ENCODE peak calls at places on chromosomes 13 and 19, in four cellular contexts. R is WTC11, I is K562, F is HepG2. Z is an unnamed sample.

GRCh38 chr19:6459356-6460098 is at the start of gene SLC25A23:
- DNase-seq in R (peak), F (peak), I (peak), Z (peak)

GRCh38 chr13:91112191-91112579 is 235.3 kb upstream of the MIR17HG start:
- DNase-seq in I (no peak), R (no peak), F (no peak), Z (no peak)

GRCh38 chr19:58543826-58544590 is at the start of gene TRIM28:
- DNase-seq in F (peak), I (peak), R (peak), Z (peak)

GRCh38 chr13:98293570-98294142 is 116.6 kb upstream of the RNF113B start:
- DNase-seq in R (no peak), F (no peak), I (no peak), Z (no peak)

GRCh38 chr13:104004572-104004971 is 938.4 kb upstream of the SLC10A2 start:
- DNase-seq in I (no peak), F (no peak), R (no peak), Z (no peak)

GRCh38 chr13:40376867-40377266 is 289.6 kb downstream of the FOXO1 start:
- DNase-seq in R (no peak), F (no peak), I (no peak), Z (no peak)

GRCh38 chr19:49422407-49423277 is 599 bp downstream of the PTH2 start:
- DNase-seq in I (peak), R (peak), F (no peak), Z (no peak)

GRCh38 chr19:43620061-43621001 is 902 bp upstream of the ZNF428 start:
- DNase-seq in R (no peak), F (no peak), I (peak), Z (no peak)

GRCh38 chr13:99751517-99752199 is 219.9 kb downstream of the ZIC5 start:
- DNase-seq in R (no peak), I (no peak), F (no peak), Z (no peak)

GRCh38 chr19:49677232-49677881 is at the start of gene PRMT1:
- DNase-seq in R (peak), I (peak), F (peak), Z (no peak)

GRCh38 chr13:32837973-32838940 is 178.0 kb upstream of the KL start:
- DNase-seq in F (no peak), I (no peak), R (no peak), Z (no peak)

GRCh38 chr19:43699506-43700367 is 16.1 kb upstream of the IRGC start:
- DNase-seq in I (no peak), R (peak), F (no peak), Z (no peak)

GRCh38 chr13:110557610-110558305 is 3.8 kb downstream of the RAB20 start:
- DNase-seq in I (no peak), R (no peak), F (no peak), Z (no peak)

GRCh38 chr13:113146750-113147149 is 11.7 kb upstream of the PROZ start:
- DNase-seq in R (no peak), I (no peak), F (no peak), Z (no peak)

GRCh38 chr13:73913043-73913740 is 221.0 kb downstream of the KLF12 start:
- DNase-seq in R (no peak), I (no peak), F (no peak), Z (no peak)

GRCh38 chr19:53947624-53948023 is 15.1 kb upstream of the CACNG8 start:
- DNase-seq in R (no peak), F (peak), I (no peak), Z (no peak)

GRCh38 chr13:97934590-97934989 is 18.9 kb upstream of the IPO5 start:
- DNase-seq in I (no peak), F (no peak), R (no peak), Z (no peak)

GRCh38 chr19:18839465-18840287 is 7.9 kb downstream of the UPF1 start:
- DNase-seq in R (no peak), F (peak), I (no peak), Z (no peak)

GRCh38 chr19:33052352-33052972 is 12.2 kb downstream of the RHPN2 start:
- DNase-seq in I (no peak), F (peak), R (no peak), Z (no peak)

GRCh38 chr13:75469087-75469486 is 12.9 kb downstream of the TBC1D4 start:
- DNase-seq in I (peak), F (no peak), R (peak), Z (no peak)
- TF ChIP-seq CREM in I (no peak), F (no peak), R (no peak), Z (no peak)

GRCh38 chr13:20363604-20364003 is 131.5 kb upstream of the GJB6 start:
- DNase-seq in F (no peak), I (no peak), R (no peak), Z (no peak)
- TF ChIP-seq CREM in F (no peak), I (no peak), R (no peak), Z (no peak)

GRCh38 chr13:56886398-56886797 is 254.3 kb upstream of the PRR20A start:
- DNase-seq in I (no peak), R (no peak), F (no peak), Z (no peak)

GRCh38 chr13:56893843-56894242 is 246.9 kb upstream of the PRR20A start:
- DNase-seq in I (no peak), F (no peak), R (no peak), Z (no peak)

DNA sequence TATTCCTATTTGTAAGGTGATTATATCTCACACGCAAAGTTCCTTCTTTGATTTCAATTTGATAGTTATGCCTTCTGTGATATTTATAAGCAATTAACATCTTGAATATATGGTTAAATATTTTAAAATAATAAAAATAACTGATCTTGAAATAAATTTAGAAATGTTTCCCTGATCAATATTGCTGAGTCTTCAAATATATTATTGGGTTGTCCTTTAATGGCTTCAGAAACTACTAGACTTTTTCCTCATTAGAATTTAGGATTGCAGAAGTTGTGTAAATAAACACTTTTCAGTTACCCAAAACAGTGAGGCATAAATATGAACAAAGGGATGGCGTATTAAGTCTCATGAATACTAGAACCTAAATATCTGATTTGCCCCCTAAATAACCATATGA is 252.3 kb upstream of the PRR20A start:
- DNase-seq in R (no peak), I (no peak), F (no peak), Z (no peak)
- TF ChIP-seq CREM in R (no peak), I (no peak), F (no peak), Z (no peak)

GRCh38 chr19:56538761-56539263 is at the start of gene ZFP28:
- DNase-seq in I (peak), F (no peak), R (peak), Z (no peak)
- TF ChIP-seq CREM in I (no peak), F (no peak), R (no peak), Z (no peak)

DNA sequence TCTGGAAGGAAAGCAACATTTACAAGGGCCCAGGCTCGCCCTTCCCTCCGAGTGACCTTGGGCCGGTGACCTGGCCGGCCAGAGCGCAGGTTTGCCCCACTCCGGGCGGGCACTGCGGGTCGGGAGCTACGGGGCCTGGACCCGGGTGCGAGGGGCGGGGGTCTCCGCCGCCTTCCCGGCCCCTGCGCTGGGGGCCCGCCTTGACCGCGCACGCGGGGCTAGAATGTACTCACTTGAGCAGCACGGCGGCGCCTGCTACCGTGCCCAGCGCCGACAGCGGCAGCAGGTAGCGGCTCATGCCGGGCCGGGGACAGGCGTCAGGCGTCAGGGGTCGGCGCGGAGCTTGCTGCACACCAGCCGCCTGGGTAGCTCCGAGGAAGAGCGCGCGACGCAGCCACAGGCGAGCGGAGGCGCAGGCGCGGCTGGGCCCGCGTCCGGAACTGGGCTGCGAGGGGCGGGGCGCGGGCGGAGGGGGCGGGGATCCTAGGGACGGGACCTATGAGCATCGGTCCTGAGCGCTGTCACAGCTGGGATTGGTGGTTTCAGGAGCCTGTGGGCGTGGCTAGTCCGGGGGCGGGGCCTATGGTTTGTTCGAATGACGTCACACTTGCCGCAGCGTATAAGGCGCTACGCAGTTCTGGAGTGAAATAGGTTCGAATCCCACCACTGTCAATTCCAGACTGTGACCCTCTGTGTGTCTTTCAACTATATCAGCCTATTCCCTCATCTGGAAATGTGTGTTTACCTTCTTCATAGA is at the start of gene RDH13:
- DNase-seq in I (peak), F (peak), R (peak), Z (peak)
- TF ChIP-seq CREM in I (peak), F (peak), R (no peak), Z (peak)

GRCh38 chr13:108787709-108788394 is 158.4 kb downstream of the MYO16 start:
- DNase-seq in R (no peak), I (no peak), F (no peak), Z (no peak)
- TF ChIP-seq CREM in R (no peak), I (no peak), F (no peak), Z (no peak)

DNA sequence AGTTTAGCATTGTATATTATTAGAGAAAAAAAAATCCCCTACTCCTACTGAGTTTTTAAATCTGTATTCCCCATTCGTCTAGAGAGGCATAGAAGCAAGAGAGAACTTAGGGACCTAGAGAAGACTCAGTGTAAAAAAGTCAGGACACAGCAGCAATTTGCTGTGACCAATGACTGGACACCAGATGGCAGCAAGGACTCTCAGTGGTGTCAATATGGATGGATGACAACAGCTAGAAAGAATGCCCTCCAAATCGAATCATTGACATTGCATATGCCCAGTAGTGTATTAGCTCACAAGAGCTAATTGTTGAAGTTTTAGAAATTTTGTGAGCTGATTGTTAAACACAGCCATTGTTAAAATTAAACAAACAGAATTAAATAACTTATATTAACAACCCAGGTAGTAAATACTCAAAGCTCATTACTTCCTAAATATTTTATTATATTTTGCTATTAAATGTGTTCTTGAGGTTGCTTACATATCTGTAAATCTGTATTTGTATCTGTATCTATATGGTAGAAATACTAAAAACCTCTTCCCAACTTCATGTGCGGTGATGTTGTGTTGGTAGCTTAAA is 43.9 kb downstream of the SIAH3 start:
- DNase-seq in I (peak), R (peak), F (peak), Z (peak)
- TF ChIP-seq CREM in I (no peak), R (no peak), F (no peak), Z (no peak)

Z was measured in GM12878.